ENCODE peak calls at places on chromosomes 4 and X, in six cellular contexts. N, A, L, H, D and J are unnamed samples.

GRCh38 chrX:37378399-37378798 is 29.2 kb downstream of the PRRG1 start:
- DNase-seq in N (no peak), A (no peak), L (peak), H (no peak), D (peak), J (peak)

GRCh38 chrX:96211953-96212352 is 472.7 kb upstream of the DIAPH2 start:
- DNase-seq in N (no peak), A (no peak), L (peak), H (no peak), D (no peak), J (no peak)

GRCh38 chr4:169971456-169972015 is 54.7 kb downstream of the MFAP3L start:
- DNase-seq in N (no peak), A (no peak), L (no peak), H (no peak), D (no peak), J (peak)

GRCh38 chrX:30302957-30303356 is 6.2 kb downstream of the NR0B1 start:
- DNase-seq in N (peak), A (no peak), L (peak), H (no peak), D (no peak), J (peak)

GRCh38 chrX:16855363-16856075 is 14.6 kb downstream of the RBBP7 start:
- DNase-seq in N (no peak), A (no peak), L (no peak), H (no peak), D (no peak), J (no peak)

GRCh38 chr4:105859233-105859632 is 36.0 kb upstream of the NPNT start:
- DNase-seq in N (no peak), A (no peak), L (peak), H (peak), D (peak), J (peak)

GRCh38 chrX:46840946-46841740 is 4.3 kb downstream of the RP2 start:
- DNase-seq in N (no peak), A (no peak), L (peak), H (peak), D (no peak), J (peak)

GRCh38 chr4:159455675-159456235 is 352.9 kb downstream of the RAPGEF2 start:
- DNase-seq in N (peak), A (peak), L (peak), H (peak), D (peak), J (peak)

GRCh38 chr4:1590244-1590643 is 93.9 kb downstream of the FAM53A start:
- DNase-seq in N (no peak), A (peak), L (no peak), H (no peak), D (no peak), J (no peak)

GRCh38 chr4:114509340-114509739 is 89.3 kb upstream of the UGT8 start:
- DNase-seq in N (no peak), A (no peak), L (no peak), H (no peak), D (no peak), J (no peak)

GRCh38 chr4:109910261-109910660 is 2.4 kb upstream of the EGF start:
- DNase-seq in N (no peak), A (no peak), L (no peak), H (no peak), D (no peak), J (no peak)

GRCh38 chrX:12971282-12972003 is 3.5 kb upstream of the TMSB4X start:
- DNase-seq in N (no peak), A (no peak), L (no peak), H (no peak), D (no peak), J (no peak)

GRCh38 chrX:119694601-119695534 is 1.9 kb upstream of the SEPTIN6 start:
- DNase-seq in N (no peak), A (peak), L (peak), H (no peak), D (no peak), J (no peak)
- TF ChIP-seq CTCF in N (no peak), A (no peak), L (no peak), H (peak), D (no peak), J (no peak)

GRCh38 chr4:41820473-41820872 is 71.9 kb upstream of the PHOX2B start:
- DNase-seq in N (no peak), A (no peak), L (no peak), H (no peak), D (no peak), J (no peak)

GRCh38 chr4:41819621-41820020 is 71.1 kb upstream of the PHOX2B start:
- DNase-seq in N (no peak), A (no peak), L (no peak), H (no peak), D (no peak), J (no peak)

GRCh38 chr4:41814565-41814964 is 66.0 kb upstream of the PHOX2B start:
- DNase-seq in N (peak), A (peak), L (peak), H (peak), D (peak), J (peak)

DNA sequence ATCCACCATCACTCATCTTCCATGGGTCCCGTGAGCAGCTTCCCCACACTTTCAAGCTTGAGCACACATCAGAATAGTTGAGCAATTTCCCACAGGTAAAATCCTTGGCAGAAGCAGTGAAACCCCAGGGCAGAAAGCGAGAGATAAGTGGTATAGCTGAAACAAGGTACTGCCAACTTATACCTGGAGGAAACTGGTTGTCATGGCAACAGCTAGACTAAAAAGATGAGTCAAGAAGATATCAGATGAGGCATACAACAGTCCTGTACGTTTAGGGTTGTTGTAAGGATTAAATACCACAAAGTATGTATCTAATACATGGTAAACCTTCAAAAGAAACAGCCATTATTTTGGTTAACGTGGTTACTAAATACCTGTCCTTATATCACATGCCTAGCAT is 67.0 kb upstream of the PHOX2B start:
- DNase-seq in N (no peak), A (no peak), L (no peak), H (no peak), D (no peak), J (no peak)
- TF ChIP-seq CTCF in N (no peak), A (no peak), L (no peak), H (no peak), D (no peak), J (no peak)

GRCh38 chr4:39658756-39659155 is 20.1 kb upstream of the SMIM14 start:
- DNase-seq in N (no peak), A (no peak), L (no peak), H (no peak), D (peak), J (peak)
- TF ChIP-seq CTCF in N (peak), A (no peak), L (no peak), H (peak), D (peak), J (peak)

DNA sequence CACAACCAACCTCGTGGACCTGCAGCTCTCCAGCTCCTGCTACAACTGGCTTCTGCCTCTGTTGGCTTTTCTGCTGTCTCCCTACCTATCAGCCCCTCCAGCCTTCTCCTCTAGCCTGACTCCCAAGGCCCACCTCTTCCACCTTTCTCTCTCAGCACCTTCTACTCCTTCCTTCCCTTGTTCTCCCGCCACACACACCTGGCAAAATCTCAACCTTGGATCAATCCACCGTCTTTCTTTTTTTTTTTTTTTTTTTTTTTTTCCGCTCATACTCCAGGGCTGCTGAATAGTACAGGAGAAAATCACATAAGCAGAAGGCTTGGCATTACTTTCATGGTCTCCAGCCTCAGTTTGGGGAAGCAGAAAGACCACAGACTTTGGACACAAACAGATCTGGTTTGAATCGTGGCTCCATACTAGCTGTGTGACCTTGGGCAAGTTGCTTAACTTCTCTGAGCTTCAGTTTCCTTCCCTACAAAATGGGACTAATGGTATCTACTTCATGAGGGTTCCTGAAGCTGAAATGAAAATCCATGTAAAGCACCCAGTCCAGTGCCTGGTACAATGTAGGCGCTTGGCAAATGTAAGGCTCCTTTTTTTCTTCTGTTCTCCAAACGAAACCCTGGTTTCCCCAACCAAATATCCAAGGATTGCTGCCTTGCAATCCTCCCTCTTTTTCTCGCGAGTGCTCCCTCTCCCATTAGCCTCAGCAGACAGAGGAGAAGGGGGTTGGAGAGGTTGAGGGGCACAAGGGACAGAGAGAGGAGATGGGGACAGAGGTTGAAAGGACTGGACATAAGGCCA is 1.7 kb downstream of the FGD1 start:
- DNase-seq in N (no peak), A (no peak), L (no peak), H (no peak), D (no peak), J (peak)
- TF ChIP-seq CTCF in N (no peak), A (no peak), L (no peak), H (no peak), D (no peak), J (no peak)

GRCh38 chr4:5708829-5709680 is 696 bp upstream of the EVC2 start:
- DNase-seq in N (no peak), A (no peak), L (peak), H (no peak), D (no peak), J (no peak)
- TF ChIP-seq CTCF in N (no peak), A (no peak), L (no peak), H (no peak), D (no peak), J (no peak)

DNA sequence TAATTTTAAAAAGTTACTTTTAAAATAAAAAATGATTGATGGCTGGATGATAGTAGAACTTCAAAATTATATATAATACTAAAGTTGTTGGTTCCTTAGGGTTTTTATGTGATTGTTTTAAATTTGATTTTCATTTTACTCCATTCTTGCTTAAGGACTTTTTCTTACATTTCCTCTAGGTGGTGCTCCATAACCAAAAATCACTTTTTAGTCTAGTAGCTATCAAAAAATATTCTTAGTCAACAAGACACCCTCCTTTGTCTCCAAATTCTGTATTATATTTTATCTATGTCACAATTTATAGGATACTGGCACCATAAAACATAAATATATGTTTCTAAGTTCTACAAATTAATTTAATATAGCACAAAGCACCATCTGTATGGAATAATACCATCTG is 67.2 kb upstream of the BRWD3 start:
- DNase-seq in N (no peak), A (no peak), L (peak), H (no peak), D (peak), J (peak)
- TF ChIP-seq CTCF in N (peak), A (no peak), L (peak), H (peak), D (peak), J (peak)

GRCh38 chrX:70201732-70202131 is 24.4 kb downstream of the DGAT2L6 start:
- DNase-seq in N (no peak), A (no peak), L (no peak), H (no peak), D (no peak), J (no peak)

GRCh38 chrX:70196961-70197805 is 19.9 kb downstream of the DGAT2L6 start:
- DNase-seq in N (peak), A (peak), L (peak), H (peak), D (peak), J (peak)
- TF ChIP-seq CTCF in N (peak), A (peak), L (peak), H (peak), D (peak), J (peak)